ENCODE peak calls at places on chromosomes 16 and 17, in five cellular contexts. X, V, B, I and T are unnamed samples.

GRCh38 chr16:86379505-86379846 is 130.9 kb upstream of the FOXF1 start:
- DNase-seq in X (no peak), V (no peak), B (peak), I (no peak), T (no peak)

GRCh38 chr16:29852654-29853053 is 10.4 kb downstream of the CDIPT start:
- DNase-seq in X (no peak), V (no peak), B (no peak), I (no peak), T (no peak)

GRCh38 chr17:81057079-81057730 is 22.3 kb downstream of the BAIAP2 start:
- DNase-seq in X (peak), V (peak), B (peak), I (no peak), T (no peak)

GRCh38 chr17:79548116-79548515 is 62.7 kb downstream of the RBFOX3 start:
- DNase-seq in X (no peak), V (no peak), B (no peak), I (no peak), T (no peak)

GRCh38 chr17:58330997-58331814 is 2.6 kb upstream of the TSPOAP1 start:
- DNase-seq in X (no peak), V (no peak), B (no peak), I (peak), T (no peak)

GRCh38 chr17:41334899-41335298 is 15.7 kb downstream of the KRT33A start:
- DNase-seq in X (no peak), V (no peak), B (no peak), I (no peak), T (no peak)

GRCh38 chr17:1222321-1222720 is 42.5 kb upstream of the ABR start:
- DNase-seq in X (no peak), V (no peak), B (peak), I (no peak), T (no peak)

GRCh38 chr17:208429-208828 is 27.0 kb upstream of the DOC2B start:
- DNase-seq in X (no peak), V (no peak), B (no peak), I (no peak), T (no peak)

GRCh38 chr17:79934653-79934970 is 95.4 kb upstream of the CBX4 start:
- DNase-seq in X (no peak), V (no peak), B (no peak), I (no peak), T (no peak)

GRCh38 chr17:81396722-81397313 is 1.6 kb downstream of the BAHCC1 start:
- DNase-seq in X (no peak), V (peak), B (no peak), I (no peak), T (peak)

GRCh38 chr17:53655591-53655990 is 167.1 kb upstream of the KIF2B start:
- DNase-seq in X (no peak), V (no peak), B (no peak), I (no peak), T (no peak)

GRCh38 chr16:55473584-55473983 is 5.4 kb upstream of the MMP2 start:
- DNase-seq in X (no peak), V (no peak), B (no peak), I (no peak), T (no peak)

GRCh38 chr17:31596382-31597323 is 205.2 kb downstream of the RAB11FIP4 start:
- DNase-seq in X (no peak), V (peak), B (peak), I (no peak), T (no peak)

GRCh38 chr16:31458073-31458834 is 1.0 kb upstream of the ARMC5 start:
- DNase-seq in X (no peak), V (peak), B (peak), I (peak), T (peak)

GRCh38 chr17:41812176-41813038 is at the start of gene FKBP10:
- DNase-seq in X (peak), V (peak), B (peak), I (no peak), T (peak)

GRCh38 chr16:67444259-67445125 is 13.6 kb downstream of the HSD11B2 start:
- DNase-seq in X (no peak), V (no peak), B (peak), I (no peak), T (no peak)

GRCh38 chr17:15124746-15125145 is 140.4 kb downstream of the PMP22 start:
- DNase-seq in X (no peak), V (no peak), B (no peak), I (no peak), T (no peak)

GRCh38 chr17:18040287-18040858 is 1.2 kb downstream of the GID4 start:
- DNase-seq in X (no peak), V (no peak), B (no peak), I (no peak), T (no peak)

GRCh38 chr17:48100591-48101011 is 677 bp downstream of the CBX1 start:
- DNase-seq in X (no peak), V (peak), B (peak), I (no peak), T (peak)

GRCh38 chr17:60383379-60383778 is 8.6 kb downstream of the USP32 start:
- DNase-seq in X (no peak), V (no peak), B (no peak), I (no peak), T (no peak)

GRCh38 chr16:66003196-66003595 is 363.3 kb upstream of the CDH5 start:
- DNase-seq in X (no peak), V (no peak), B (no peak), I (no peak), T (no peak)

GRCh38 chr16:63938661-63939060 is 1183.2 kb downstream of the CDH11 start:
- DNase-seq in X (no peak), V (no peak), B (peak), I (no peak), T (no peak)

GRCh38 chr17:50107790-50108414 is 12.8 kb downstream of the PDK2 start:
- DNase-seq in X (no peak), V (no peak), B (peak), I (no peak), T (no peak)

GRCh38 chr16:4184038-4184702 is 57.7 kb downstream of the SRL start:
- DNase-seq in X (peak), V (no peak), B (no peak), I (no peak), T (no peak)

GRCh38 chr16:85055503-85056210 is 28.1 kb downstream of the KIAA0513 start:
- DNase-seq in X (no peak), V (peak), B (peak), I (peak), T (no peak)

GRCh38 chr16:58510097-58510775 is 5.1 kb upstream of the SETD6 start:
- DNase-seq in X (peak), V (no peak), B (no peak), I (no peak), T (no peak)

GRCh38 chr16:12083625-12084024 is 107.1 kb downstream of the SNX29 start:
- DNase-seq in X (no peak), V (no peak), B (no peak), I (no peak), T (peak)